ENCODE peak calls at places on chromosome 14, in five cellular contexts. F is A549, U is WTC11, D is HepG2, X is GM12878. O is an unnamed sample.

GRCh38 chr14:39016733-39017095 is 86.3 kb downstream of the SEC23A start:
- DNase-seq in U (no peak), D (no peak), F (no peak), X (no peak), O (no peak)

GRCh38 chr14:60565211-60565610 is 56.3 kb downstream of the SIX6 start:
- DNase-seq in F (no peak), D (no peak), U (no peak), X (no peak), O (no peak)

GRCh38 chr14:33230016-33230415 is 291.3 kb downstream of the NPAS3 start:
- DNase-seq in X (no peak), F (no peak), D (no peak), U (no peak), O (no peak)

GRCh38 chr14:66069830-66070541 is 416.2 kb upstream of the CCDC196 start:
- DNase-seq in D (no peak), F (no peak), U (no peak), X (no peak), O (no peak)

GRCh38 chr14:24095196-24096068 is 1.3 kb downstream of the PCK2 start:
- DNase-seq in D (peak), U (peak), X (peak), F (peak), O (peak)

GRCh38 chr14:35940291-35940690 is 114.2 kb downstream of the BRMS1L start:
- DNase-seq in U (no peak), D (no peak), X (peak), F (no peak), O (no peak)

GRCh38 chr14:74962493-74962892 is 7.1 kb upstream of the PGF start:
- DNase-seq in U (no peak), X (no peak), D (no peak), F (no peak), O (no peak)

GRCh38 chr14:35786856-35787255 is 22.2 kb downstream of the RALGAPA1 start:
- DNase-seq in F (no peak), D (no peak), X (no peak), U (no peak), O (no peak)

GRCh38 chr14:49867831-49868719 is 15.5 kb upstream of the NEMF start:
- DNase-seq in X (peak), D (peak), F (peak), U (peak), O (peak)

GRCh38 chr14:31336646-31337045 is 83.7 kb downstream of the HEATR5A start:
- DNase-seq in X (no peak), U (no peak), F (peak), D (peak), O (no peak)

GRCh38 chr14:53929871-53930685 is 26.5 kb downstream of the BMP4 start:
- DNase-seq in D (no peak), F (peak), X (no peak), U (peak), O (peak)

GRCh38 chr14:100494645-100495044 is 92.6 kb downstream of the BEGAIN start:
- DNase-seq in F (no peak), X (no peak), U (no peak), D (no peak), O (no peak)

GRCh38 chr14:54727929-54728328 is 161.0 kb downstream of the SAMD4A start:
- DNase-seq in D (no peak), U (no peak), F (no peak), X (no peak), O (no peak)

GRCh38 chr14:73124180-73124894 is 12.0 kb upstream of the PSEN1 start:
- DNase-seq in F (no peak), D (no peak), X (no peak), U (no peak), O (no peak)

GRCh38 chr14:34463598-34463961 is 1.5 kb upstream of the SPTSSA start:
- DNase-seq in X (no peak), F (no peak), D (no peak), U (no peak), O (no peak)

GRCh38 chr14:75277000-75277795 is 1.4 kb upstream of the FOS start:
- DNase-seq in X (no peak), U (peak), D (peak), F (peak), O (peak)

GRCh38 chr14:65471038-65471878 is 58.7 kb downstream of the FUT8 start:
- DNase-seq in F (no peak), U (no peak), D (no peak), X (peak), O (no peak)

GRCh38 chr14:90645842-90646443 is 170.3 kb downstream of the TTC7B start:
- DNase-seq in D (peak), F (peak), U (peak), X (no peak), O (no peak)

GRCh38 chr14:31893156-31893813 is 183.8 kb upstream of the ARHGAP5 start:
- DNase-seq in X (no peak), U (no peak), D (no peak), F (no peak), O (no peak)

GRCh38 chr14:95490727-95491451 is 25.6 kb downstream of the SYNE3 start:
- DNase-seq in D (no peak), X (no peak), U (no peak), F (peak), O (no peak)
- TF ChIP-seq ESRRA in D (no peak), X (no peak), U (no peak), F (no peak), O (no peak)

GRCh38 chr14:104651876-104652260 is 37.5 kb upstream of the INF2 start:
- DNase-seq in D (no peak), U (peak), F (no peak), X (no peak), O (no peak)

GRCh38 chr14:104647467-104648063 is 41.9 kb upstream of the INF2 start:
- DNase-seq in U (no peak), X (no peak), F (no peak), D (no peak), O (no peak)

GRCh38 chr14:104650981-104651875 is 38.2 kb upstream of the INF2 start:
- DNase-seq in U (no peak), D (no peak), F (no peak), X (no peak), O (no peak)

GRCh38 chr14:104652386-104652785 is 37.0 kb upstream of the INF2 start:
- DNase-seq in F (no peak), X (no peak), U (no peak), D (no peak), O (no peak)

DNA sequence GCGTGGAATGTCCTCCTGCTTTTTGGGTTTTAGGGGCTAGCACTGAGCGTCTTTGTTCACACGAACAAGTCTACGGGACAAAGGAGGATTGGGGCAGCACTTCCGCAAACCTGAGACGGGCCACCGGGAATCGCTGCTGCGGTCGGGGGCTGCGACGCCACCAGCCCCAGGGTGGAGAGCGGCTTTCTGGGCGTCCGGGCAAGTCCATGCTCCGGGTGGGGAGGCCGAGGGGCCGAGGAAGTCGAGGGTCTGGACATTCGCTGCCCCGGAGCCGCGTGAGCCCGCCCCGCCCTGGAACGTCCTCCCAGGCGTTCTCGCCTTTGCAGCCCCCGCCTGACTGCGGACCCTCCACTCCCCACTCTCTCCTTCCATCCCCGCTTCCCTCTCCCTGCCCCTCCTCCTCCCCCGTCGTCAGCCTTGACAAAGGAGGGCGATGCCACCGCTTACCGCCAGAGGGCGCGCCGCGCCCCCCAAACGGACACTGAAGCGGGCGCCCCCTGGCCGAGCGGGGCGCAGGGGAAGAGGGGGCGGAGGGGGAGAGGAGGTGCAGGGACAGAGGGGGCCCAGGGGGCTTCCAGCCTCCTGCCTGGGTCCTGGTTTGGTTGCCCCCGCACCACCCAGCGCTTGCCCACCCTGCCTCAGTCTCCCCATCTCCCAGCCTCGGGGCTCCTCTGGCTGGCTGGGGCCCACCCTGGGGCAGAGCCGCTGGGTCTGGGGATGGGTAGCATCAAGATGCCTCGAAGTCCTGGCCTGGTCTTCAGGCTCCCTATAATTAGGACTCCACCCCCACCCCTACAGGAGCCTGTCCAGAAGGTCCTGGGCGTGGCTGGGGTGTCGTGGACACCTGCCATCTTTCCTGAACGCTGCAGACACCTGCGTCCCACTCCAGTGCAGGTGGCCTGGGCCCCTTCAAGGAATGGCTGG is 39.1 kb upstream of the INF2 start:
- DNase-seq in U (peak), D (peak), F (peak), X (no peak), O (peak)
- TF ChIP-seq ESRRA in U (no peak), D (no peak), F (no peak), X (no peak), O (no peak)

GRCh38 chr14:45135659-45136314 is at the start of gene FANCM:
- DNase-seq in F (peak), X (peak), U (peak), D (peak), O (peak)

GRCh38 chr14:45140661-45141187 is 5.0 kb downstream of the FANCM start:
- DNase-seq in X (no peak), U (no peak), D (no peak), F (peak), O (no peak)

GRCh38 chr14:45134051-45134958 is at the start of gene FKBP3:
- DNase-seq in F (peak), U (peak), X (peak), D (peak), O (peak)

GRCh38 chr14:45133683-45134050 is 614 bp downstream of the FKBP3 start:
- DNase-seq in F (no peak), U (no peak), D (no peak), X (no peak), O (no peak)

GRCh38 chr14:45135181-45135580 is 549 bp upstream of the FANCM start:
- DNase-seq in F (no peak), U (no peak), D (no peak), X (no peak), O (no peak)
- TF ChIP-seq ESRRA in F (no peak), U (no peak), D (no peak), X (no peak), O (no peak)

GRCh38 chr14:92471919-92472318 is 41.7 kb upstream of the RIN3 start:
- DNase-seq in D (peak), X (no peak), F (peak), U (peak), O (no peak)
- TF ChIP-seq ESRRA in D (no peak), X (no peak), F (no peak), U (no peak), O (no peak)

GRCh38 chr14:22658951-22659350 is 14.8 kb upstream of the OR6J1 start:
- DNase-seq in X (no peak), U (no peak), D (no peak), F (no peak), O (no peak)

GRCh38 chr14:22664261-22664660 is 20.1 kb upstream of the OR6J1 start:
- DNase-seq in X (no peak), D (peak), F (peak), U (no peak), O (no peak)

GRCh38 chr14:22656945-22657711 is 13.0 kb upstream of the OR6J1 start:
- DNase-seq in D (no peak), F (no peak), X (no peak), U (no peak), O (no peak)

GRCh38 chr14:22657861-22658260 is 13.7 kb upstream of the OR6J1 start:
- DNase-seq in X (no peak), D (peak), U (no peak), F (peak), O (no peak)

DNA sequence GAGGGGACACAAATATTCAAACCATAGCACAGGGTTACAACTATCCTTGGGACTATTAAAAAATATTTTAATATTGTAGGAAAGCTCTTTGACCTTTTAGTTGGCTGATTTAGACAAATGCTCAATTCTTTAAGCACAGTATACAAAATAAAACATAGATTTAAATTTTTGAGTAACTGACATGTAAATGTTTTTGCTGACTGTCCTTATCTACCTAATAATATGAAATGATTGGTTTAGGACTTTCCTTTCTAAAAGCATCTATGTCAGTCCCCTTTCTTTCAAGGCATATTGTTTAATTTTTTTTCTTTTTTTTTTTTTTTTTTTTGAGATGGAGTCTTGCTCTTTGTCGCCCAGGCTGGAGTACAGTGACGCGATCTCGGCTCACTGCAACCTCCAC is 16.5 kb upstream of the OR6J1 start:
- DNase-seq in U (no peak), D (no peak), F (no peak), X (no peak), O (no peak)
- TF ChIP-seq ESRRA in U (no peak), D (no peak), F (no peak), X (no peak), O (no peak)